ENCODE peak calls at places on chromosome 22, in four cellular contexts. O, E, K and U are unnamed samples.

GRCh38 chr22:49046546-49047305 is 780.9 kb downstream of the BRD1 start:
- DNase-seq in O (no peak), E (no peak), K (no peak), U (no peak)

GRCh38 chr22:30832407-30832987 is 136.1 kb downstream of the MORC2 start:
- DNase-seq in O (no peak), E (no peak), K (no peak), U (no peak)

GRCh38 chr22:41620646-41621098 is at the start of gene DESI1:
- DNase-seq in O (peak; percentile 67), E (no peak), K (no peak), U (no peak)

GRCh38 chr22:45638834-45639746 is 32.5 kb upstream of the ATXN10 start:
- DNase-seq in O (peak; percentile 18), E (peak; percentile 10), K (no peak), U (no peak)

GRCh38 chr22:50471962-50472361 is 2.9 kb downstream of the SBF1 start:
- DNase-seq in O (no peak), E (no peak), K (no peak), U (no peak)

GRCh38 chr22:22168190-22168940 is 76.2 kb upstream of the VPREB1 start:
- DNase-seq in O (peak; percentile 80), E (peak; percentile 16), K (peak; percentile 9), U (no peak)

GRCh38 chr22:43015677-43016042 is 711 bp upstream of the PACSIN2 start:
- DNase-seq in O (no peak), E (no peak), K (no peak), U (no peak)

GRCh38 chr22:23116506-23117263 is 25.1 kb downstream of the RSPH14 start:
- DNase-seq in O (no peak), E (no peak), K (no peak), U (no peak)

GRCh38 chr22:35380537-35381423 is at the start of gene HMOX1:
- DNase-seq in O (peak; percentile 91), E (peak; percentile 92), K (peak; percentile 44), U (peak; percentile 20)

GRCh38 chr22:33274214-33274828 is 216.1 kb upstream of the SYN3 start:
- DNase-seq in O (peak; percentile 91), E (no peak), K (no peak), U (no peak)

GRCh38 chr22:25566812-25567211 is 2.3 kb downstream of the GRK3 start:
- DNase-seq in O (no peak), E (no peak), K (no peak), U (no peak)

GRCh38 chr22:27008454-27008853 is 351.1 kb downstream of the MIAT start:
- DNase-seq in O (no peak), E (no peak), K (no peak), U (no peak)

GRCh38 chr22:26998134-26998533 is 340.7 kb downstream of the MIAT start:
- DNase-seq in O (no peak), E (no peak), K (no peak), U (no peak)

GRCh38 chr22:27004434-27004833 is 347.0 kb downstream of the MIAT start:
- DNase-seq in O (peak; percentile 77), E (no peak), K (no peak), U (no peak)

GRCh38 chr22:27003301-27003700 is 345.9 kb downstream of the MIAT start:
- DNase-seq in O (no peak), E (no peak), K (peak; percentile 20), U (no peak)
- H3K4me3 ChIP-seq in O (no peak overlapping the region), E (no peak overlapping the region), K (no peak overlapping the region), U (no peak overlapping the region)

GRCh38 chr22:37199839-37200161 is 11.8 kb upstream of the C1QTNF6 start:
- DNase-seq in O (peak; percentile 64), E (no peak), K (no peak), U (no peak)
- H3K4me3 ChIP-seq in O (peak overlapping the region; percentile 45), E (no peak overlapping the region), K (no peak overlapping the region), U (peak overlapping the region; percentile 68)

GRCh38 chr22:36455571-36456458 is 25.6 kb downstream of the TXN2 start:
- DNase-seq in O (no peak), E (no peak), K (no peak), U (no peak)
- H3K4me3 ChIP-seq in O (peak overlapping the region; percentile 67), E (peak overlapping the region; percentile 46), K (peak overlapping the region; percentile 33), U (peak overlapping the region; percentile 45)

DNA sequence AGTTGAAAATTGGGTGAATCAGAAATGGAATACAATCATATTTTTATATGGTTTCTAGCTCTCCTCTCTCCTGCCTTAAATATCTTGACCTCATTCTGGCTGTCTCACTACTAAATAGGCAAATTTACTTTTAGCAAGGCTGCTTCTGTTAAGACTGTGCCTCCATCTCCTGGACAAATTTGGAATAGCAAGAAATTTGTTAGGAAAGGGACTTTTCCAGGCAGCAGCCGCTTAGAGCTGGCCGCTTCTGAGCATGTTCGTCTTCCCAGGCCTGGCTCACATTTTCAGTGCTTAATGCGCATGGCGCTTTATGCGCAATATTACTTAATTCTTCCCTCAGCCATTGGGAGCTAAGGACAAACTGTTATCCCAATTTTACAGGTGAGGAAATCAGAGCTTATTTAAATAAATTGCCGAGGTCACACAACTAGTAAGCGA is 1.7 kb upstream of the PEX26 start:
- DNase-seq in O (peak; percentile 94), E (peak; percentile 82), K (peak; percentile 85), U (peak; percentile 83)
- H3K4me3 ChIP-seq in O (no peak overlapping the region), E (no peak overlapping the region), K (no peak overlapping the region), U (no peak overlapping the region)

GRCh38 chr22:37464181-37464580 is 22.0 kb downstream of the MFNG start:
- DNase-seq in O (no peak), E (no peak), K (no peak), U (no peak)
- H3K4me3 ChIP-seq in O (no peak overlapping the region), E (no peak overlapping the region), K (no peak overlapping the region), U (no peak overlapping the region)